ENCODE peak calls at places on chromosomes 2 and 18, in four cellular contexts. One of them, this sample, is unnamed.

GRCh38 chr2:129798626-129799025 is 180.8 kb upstream of the RAB6C start:
- DNase-seq in heart left ventricle: no peak
- DNase-seq in testis: no peak
- DNase-seq in cardiac muscle cell: no peak
- DNase-seq in this sample: peak; percentile 35

GRCh38 chr18:10094154-10094553 is 180.3 kb downstream of the VAPA start:
- DNase-seq in heart left ventricle: no peak
- DNase-seq in testis: no peak
- DNase-seq in cardiac muscle cell: no peak
- DNase-seq in this sample: no peak

GRCh38 chr2:173226899-173227692 is 127.6 kb upstream of the CDCA7 start:
- DNase-seq in testis: no peak
- DNase-seq in heart left ventricle: no peak
- DNase-seq in cardiac muscle cell: peak; percentile 8
- DNase-seq in this sample: no peak

GRCh38 chr2:204019572-204020501 is 83.3 kb downstream of the ICOS start:
- DNase-seq in heart left ventricle: no peak
- DNase-seq in testis: no peak
- DNase-seq in cardiac muscle cell: no peak
- DNase-seq in this sample: no peak

GRCh38 chr2:36861896-36862295 is 104.4 kb downstream of the STRN start:
- DNase-seq in cardiac muscle cell: no peak
- DNase-seq in heart left ventricle: no peak
- DNase-seq in testis: no peak
- DNase-seq in this sample: no peak

GRCh38 chr2:206442516-206442853 is 847 bp upstream of the ADAM23 start:
- DNase-seq in cardiac muscle cell: no peak
- DNase-seq in testis: no peak
- DNase-seq in heart left ventricle: no peak
- DNase-seq in this sample: no peak

GRCh38 chr2:235051436-235052260 is 99.8 kb downstream of the SH3BP4 start:
- DNase-seq in testis: no peak
- DNase-seq in heart left ventricle: no peak
- DNase-seq in cardiac muscle cell: no peak
- DNase-seq in this sample: peak; percentile 24

GRCh38 chr2:39523308-39524044 is 86.4 kb upstream of the MAP4K3 start:
- DNase-seq in cardiac muscle cell: no peak
- DNase-seq in testis: no peak
- DNase-seq in heart left ventricle: no peak
- DNase-seq in this sample: no peak

GRCh38 chr2:237500681-237501424 is 13.8 kb downstream of the MLPH start:
- DNase-seq in cardiac muscle cell: no peak
- DNase-seq in testis: no peak
- DNase-seq in heart left ventricle: no peak
- DNase-seq in this sample: no peak

GRCh38 chr2:160252278-160252887 is 52.3 kb upstream of the ITGB6 start:
- DNase-seq in cardiac muscle cell: peak; percentile 34
- DNase-seq in testis: no peak
- DNase-seq in heart left ventricle: no peak
- DNase-seq in this sample: no peak

GRCh38 chr2:208373460-208374089 is 33.0 kb upstream of the PTH2R start:
- DNase-seq in heart left ventricle: no peak
- DNase-seq in cardiac muscle cell: peak; percentile 63
- DNase-seq in testis: peak; percentile 71
- DNase-seq in this sample: peak; percentile 80

GRCh38 chr2:168056242-168056641 is 191.2 kb downstream of the STK39 start:
- DNase-seq in cardiac muscle cell: no peak
- DNase-seq in testis: no peak
- DNase-seq in heart left ventricle: no peak
- DNase-seq in this sample: peak; percentile 54

GRCh38 chr2:65537651-65538385 is 105.4 kb upstream of the SPRED2 start:
- DNase-seq in cardiac muscle cell: no peak
- DNase-seq in testis: no peak
- DNase-seq in heart left ventricle: no peak
- DNase-seq in this sample: no peak

GRCh38 chr2:231393149-231394131 is 2.1 kb upstream of the B3GNT7 start:
- DNase-seq in testis: no peak
- DNase-seq in cardiac muscle cell: no peak
- DNase-seq in heart left ventricle: no peak
- DNase-seq in this sample: peak; percentile 89

GRCh38 chr2:240112914-240113690 is 23.0 kb downstream of the COPS9 start:
- DNase-seq in cardiac muscle cell: no peak
- DNase-seq in testis: no peak
- DNase-seq in heart left ventricle: no peak
- DNase-seq in this sample: peak; percentile 80

GRCh38 chr2:124810132-124810531 is 785.0 kb downstream of the CNTNAP5 start:
- DNase-seq in heart left ventricle: peak; percentile 45
- DNase-seq in testis: peak; percentile 62
- DNase-seq in cardiac muscle cell: peak; percentile 83
- DNase-seq in this sample: peak; percentile 77

GRCh38 chr2:158502984-158503383 is 46.2 kb downstream of the PKP4 start:
- DNase-seq in heart left ventricle: no peak
- DNase-seq in cardiac muscle cell: no peak
- DNase-seq in testis: no peak
- DNase-seq in this sample: no peak

GRCh38 chr2:44777542-44777941 is 164.0 kb upstream of the SIX3 start:
- DNase-seq in testis: peak; percentile 28
- DNase-seq in heart left ventricle: no peak
- DNase-seq in cardiac muscle cell: no peak
- DNase-seq in this sample: no peak

GRCh38 chr2:46188041-46188715 is 109.0 kb upstream of the EPAS1 start:
- DNase-seq in testis: no peak
- DNase-seq in heart left ventricle: no peak
- DNase-seq in cardiac muscle cell: no peak
- DNase-seq in this sample: peak; percentile 26

GRCh38 chr2:46181789-46182530 is 115.2 kb upstream of the EPAS1 start:
- DNase-seq in testis: no peak
- DNase-seq in cardiac muscle cell: no peak
- DNase-seq in heart left ventricle: no peak
- DNase-seq in this sample: no peak

GRCh38 chr2:46187112-46187618 is 110.0 kb upstream of the EPAS1 start:
- DNase-seq in cardiac muscle cell: no peak
- DNase-seq in heart left ventricle: peak; percentile 59
- DNase-seq in testis: peak; percentile 42
- DNase-seq in this sample: peak; percentile 38

GRCh38 chr2:46183426-46183825 is 113.8 kb upstream of the EPAS1 start:
- DNase-seq in heart left ventricle: no peak
- DNase-seq in testis: no peak
- DNase-seq in cardiac muscle cell: no peak
- DNase-seq in this sample: no peak

GRCh38 chr2:46184794-46185583 is 112.2 kb upstream of the EPAS1 start:
- DNase-seq in heart left ventricle: no peak
- DNase-seq in testis: no peak
- DNase-seq in cardiac muscle cell: no peak
- DNase-seq in this sample: peak; percentile 68
- TF ChIP-seq CTCF in heart left ventricle: no peak
- TF ChIP-seq CTCF in testis: no peak
- TF ChIP-seq CTCF in cardiac muscle cell: peak; percentile 10
- TF ChIP-seq CTCF in this sample: peak; percentile 67

DNA sequence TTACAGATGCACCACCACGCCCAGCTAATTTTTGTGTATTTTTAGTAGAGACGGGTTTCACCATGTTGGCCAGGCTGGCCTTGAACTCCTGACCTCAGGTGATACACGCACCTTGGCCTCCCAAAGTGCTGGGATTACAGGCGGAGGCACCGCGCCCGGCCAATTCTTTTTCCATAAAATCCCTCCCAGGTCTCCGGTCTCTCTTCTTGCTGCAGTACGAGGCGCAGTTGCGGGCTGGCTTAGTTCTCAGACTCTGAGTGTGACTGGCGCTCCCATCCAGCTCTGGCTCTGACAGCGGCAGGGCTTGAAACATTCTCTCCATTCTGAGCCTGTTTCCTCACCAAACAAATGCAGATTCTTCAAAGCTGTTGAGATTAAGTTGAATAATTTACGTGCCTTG is 74.7 kb downstream of the KCNG2 start:
- DNase-seq in heart left ventricle: no peak
- DNase-seq in cardiac muscle cell: no peak
- DNase-seq in testis: peak; percentile 5
- DNase-seq in this sample: peak; percentile 26
- H3K4me3 ChIP-seq in heart left ventricle: no peak overlapping the region
- H3K4me3 ChIP-seq in cardiac muscle cell: no peak overlapping the region
- H3K4me3 ChIP-seq in testis: no peak overlapping the region
- H3K4me3 ChIP-seq in this sample: no peak overlapping the region

DNA sequence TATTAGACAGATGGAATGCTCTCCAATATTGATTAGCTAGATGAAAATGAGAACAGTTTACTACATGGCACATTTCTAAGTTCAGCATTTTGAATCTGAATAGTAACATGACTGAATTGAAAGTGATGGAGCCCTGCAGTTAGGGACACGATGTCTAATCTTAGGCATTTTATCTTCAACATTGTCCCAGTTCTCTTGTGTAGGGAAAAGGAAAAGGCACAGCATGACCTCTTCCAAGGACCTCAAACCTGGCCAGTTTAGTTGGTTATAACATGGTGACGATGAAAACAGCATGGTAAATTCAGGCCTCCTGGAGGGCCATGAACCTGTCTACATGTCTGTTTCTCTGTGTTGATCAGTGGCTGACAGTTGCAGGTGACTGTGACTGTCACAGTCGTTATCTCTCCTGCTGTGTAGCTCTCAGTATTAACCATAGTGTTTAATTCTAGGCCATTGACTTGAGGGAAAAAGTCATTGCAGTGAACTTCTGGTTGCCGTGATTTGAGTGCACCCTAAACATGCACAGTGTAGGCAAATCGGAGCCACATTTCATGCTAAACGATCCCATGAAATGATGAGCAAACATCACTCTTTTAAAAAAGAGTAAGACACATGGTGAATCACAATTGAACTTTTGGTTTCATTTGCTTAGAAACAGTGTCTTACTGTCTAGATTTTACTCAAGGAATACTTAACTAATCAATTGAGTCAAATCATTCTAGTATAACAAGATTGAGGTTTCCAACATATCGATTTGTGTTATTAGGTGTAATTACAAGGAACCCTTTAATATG is 129.7 kb downstream of the PHLPP1 start:
- DNase-seq in cardiac muscle cell: no peak
- DNase-seq in heart left ventricle: no peak
- DNase-seq in testis: no peak
- DNase-seq in this sample: no peak
- H3K27ac ChIP-seq in cardiac muscle cell: peak overlapping the region; percentile 70
- H3K27ac ChIP-seq in heart left ventricle: no peak overlapping the region
- H3K27ac ChIP-seq in testis: no peak overlapping the region
- H3K27ac ChIP-seq in this sample: no peak overlapping the region

GRCh38 chr2:23008951-23009350 is 376.0 kb upstream of the KLHL29 start:
- DNase-seq in testis: no peak
- DNase-seq in cardiac muscle cell: no peak
- DNase-seq in heart left ventricle: no peak
- DNase-seq in this sample: no peak
- TF ChIP-seq CTCF in testis: no peak
- TF ChIP-seq CTCF in cardiac muscle cell: no peak
- TF ChIP-seq CTCF in heart left ventricle: no peak
- TF ChIP-seq CTCF in this sample: no peak

GRCh38 chr2:236242057-236242495 is 22.1 kb downstream of the ASB18 start:
- DNase-seq in testis: no peak
- DNase-seq in heart left ventricle: no peak
- DNase-seq in cardiac muscle cell: no peak
- DNase-seq in this sample: peak; percentile 23

GRCh38 chr2:236238756-236239155 is 25.4 kb downstream of the ASB18 start:
- DNase-seq in heart left ventricle: no peak
- DNase-seq in testis: no peak
- DNase-seq in cardiac muscle cell: no peak
- DNase-seq in this sample: peak; percentile 63

GRCh38 chr2:236239276-236240065 is 24.7 kb downstream of the ASB18 start:
- DNase-seq in testis: no peak
- DNase-seq in heart left ventricle: no peak
- DNase-seq in cardiac muscle cell: no peak
- DNase-seq in this sample: peak; percentile 48

GRCh38 chr2:236240228-236240990 is 23.8 kb downstream of the ASB18 start:
- DNase-seq in heart left ventricle: peak; percentile 83
- DNase-seq in cardiac muscle cell: no peak
- DNase-seq in testis: no peak
- DNase-seq in this sample: peak; percentile 55

GRCh38 chr2:236241181-236242056 is 22.8 kb downstream of the ASB18 start:
- DNase-seq in cardiac muscle cell: no peak
- DNase-seq in testis: no peak
- DNase-seq in heart left ventricle: no peak
- DNase-seq in this sample: peak; percentile 9
- H3K4me3 ChIP-seq in cardiac muscle cell: no peak overlapping the region
- H3K4me3 ChIP-seq in testis: no peak overlapping the region
- H3K4me3 ChIP-seq in heart left ventricle: no peak overlapping the region
- H3K4me3 ChIP-seq in this sample: no peak overlapping the region

GRCh38 chr2:42819160-42819559 is 26.8 kb upstream of the HAAO start:
- DNase-seq in cardiac muscle cell: no peak
- DNase-seq in testis: no peak
- DNase-seq in heart left ventricle: no peak
- DNase-seq in this sample: no peak
- H3K27ac ChIP-seq in cardiac muscle cell: no peak overlapping the region
- H3K27ac ChIP-seq in testis: no peak overlapping the region
- H3K27ac ChIP-seq in heart left ventricle: no peak overlapping the region
- H3K27ac ChIP-seq in this sample: no peak overlapping the region